ENCODE peak calls at places on chromosomes 7 and 10, in nine cellular contexts. T is skeletal muscle cell, D is caudate nucleus, N is EH, H is HEK293T, G is RKO, F is cardiac septum, A is renal cortical epithelial cell, Y is EL. L is an unnamed sample.

GRCh38 chr10:37856881-37857286 is 526 bp downstream of the ZNF248 start:
- DNase-seq in T (no peak), D (no peak), N (peak; percentile 27), H (peak; percentile 7), G (peak; percentile 64), F (no peak), A (no peak), Y (peak; percentile 23), L (peak; percentile 18)

GRCh38 chr10:103895458-103896186 is 22.4 kb downstream of the STN1 start:
- DNase-seq in T (no peak), D (no peak), N (peak; percentile 78), H (no peak), G (no peak), F (no peak), A (peak; percentile 86), Y (peak; percentile 68), L (no peak)

GRCh38 chr7:2614646-2615330 is 17.0 kb upstream of the TTYH3 start:
- DNase-seq in T (no peak), D (no peak), N (no peak), H (no peak), G (no peak), F (no peak), A (no peak), Y (no peak), L (no peak)

GRCh38 chr10:396535-397220 is 261.4 kb downstream of the ZMYND11 start:
- DNase-seq in T (no peak), D (no peak), N (no peak), H (no peak), G (no peak), F (no peak), A (no peak), Y (no peak), L (no peak)

GRCh38 chr7:34916267-34916666 is 121.0 kb downstream of the DPY19L1 start:
- DNase-seq in T (no peak), D (no peak), N (no peak), H (no peak), G (no peak), F (no peak), A (no peak), Y (no peak), L (no peak)

GRCh38 chr10:66519616-66520015 is 406.2 kb upstream of the LRRTM3 start:
- DNase-seq in T (no peak), D (no peak), N (no peak), H (no peak), G (no peak), F (no peak), A (no peak), Y (no peak), L (no peak)

GRCh38 chr7:130893441-130893894 is 159.5 kb upstream of the KLF14 start:
- DNase-seq in T (no peak), D (no peak), N (peak; percentile 75), H (no peak), G (peak; percentile 93), F (no peak), A (peak; percentile 90), Y (peak; percentile 63), L (no peak)

GRCh38 chr10:620971-621370 is 68.5 kb downstream of the DIP2C start:
- DNase-seq in T (no peak), D (no peak), N (no peak), H (no peak), G (no peak), F (no peak), A (no peak), Y (no peak), L (no peak)

GRCh38 chr7:5780801-5781496 is 514 bp downstream of the RNF216 start:
- DNase-seq in T (no peak), D (peak; percentile 65), N (peak; percentile 56), H (no peak), G (peak; percentile 25), F (peak; percentile 82), A (no peak), Y (peak; percentile 43), L (peak; percentile 35)

GRCh38 chr7:40638872-40639271 is 504.1 kb downstream of the SUGCT start:
- DNase-seq in T (no peak), D (no peak), N (no peak), H (no peak), G (no peak), F (no peak), A (no peak), Y (no peak), L (no peak)

GRCh38 chr10:132511692-132512442 is 25.7 kb upstream of the INPP5A start:
- DNase-seq in T (no peak), D (no peak), N (no peak), H (no peak), G (no peak), F (peak; percentile 46), A (no peak), Y (no peak), L (no peak)

GRCh38 chr7:136353287-136353686 is 376.1 kb upstream of the MTPN start:
- DNase-seq in T (no peak), D (no peak), N (no peak), H (no peak), G (no peak), F (no peak), A (no peak), Y (no peak), L (no peak)

GRCh38 chr10:89516149-89516832 is 19.1 kb downstream of the SLC16A12 start:
- DNase-seq in T (peak; percentile 96), D (no peak), N (peak; percentile 97), H (no peak), G (peak; percentile 53), F (no peak), A (peak; percentile 97), Y (peak; percentile 97), L (no peak)

GRCh38 chr7:102434039-102434481 is 685 bp downstream of the ORAI2 start:
- DNase-seq in T (no peak), D (no peak), N (no peak), H (no peak), G (no peak), F (no peak), A (peak; percentile 28), Y (no peak), L (no peak)

GRCh38 chr10:114068054-114068707 is 24.5 kb downstream of the ADRB1 start:
- DNase-seq in T (no peak), D (no peak), N (peak; percentile 24), H (no peak), G (no peak), F (no peak), A (peak; percentile 13), Y (peak; percentile 40), L (no peak)

GRCh38 chr10:50981385-50981784 is 92.9 kb upstream of the PRKG1 start:
- DNase-seq in T (no peak), D (no peak), N (no peak), H (no peak), G (no peak), F (no peak), A (no peak), Y (no peak), L (no peak)

GRCh38 chr10:17479822-17480221 is 25.4 kb upstream of the ST8SIA6 start:
- DNase-seq in T (no peak), D (no peak), N (no peak), H (no peak), G (no peak), F (no peak), A (no peak), Y (no peak), L (no peak)

GRCh38 chr7:30655096-30655970 is 26.9 kb downstream of the CRHR2 start:
- DNase-seq in T (no peak), D (no peak), N (no peak), H (no peak), G (no peak), F (peak; percentile 68), A (no peak), Y (no peak), L (no peak)

GRCh38 chr7:73828107-73828803 is 2.5 kb upstream of the CLDN4 start:
- DNase-seq in T (no peak), D (no peak), N (peak; percentile 73), H (peak; percentile 59), G (peak; percentile 64), F (no peak), A (peak; percentile 82), Y (peak; percentile 79), L (no peak)

GRCh38 chr7:101108961-101109360 is 17.9 kb upstream of the SERPINE1 start:
- DNase-seq in T (no peak), D (no peak), N (no peak), H (no peak), G (no peak), F (no peak), A (peak; percentile 75), Y (no peak), L (no peak)

GRCh38 chr7:77413861-77414424 is 2.2 kb downstream of the GSAP start:
- DNase-seq in T (no peak), D (no peak), N (peak; percentile 19), H (no peak), G (no peak), F (no peak), A (no peak), Y (peak; percentile 36), L (no peak)

GRCh38 chr7:85890244-85890811 is 703.5 kb upstream of the SEMA3D start:
- DNase-seq in T (no peak), D (no peak), N (peak; percentile 26), H (peak; percentile 25), G (peak; percentile 74), F (no peak), A (peak; percentile 41), Y (peak; percentile 13), L (no peak)

GRCh38 chr7:123460616-123461015 is 73.8 kb downstream of the IQUB start:
- DNase-seq in T (peak; percentile 39), D (no peak), N (peak; percentile 2), H (no peak), G (peak; percentile 13), F (no peak), A (peak; percentile 99), Y (peak; percentile 47), L (no peak)

GRCh38 chr10:86958109-86958830 is at the start of gene SNCG:
- DNase-seq in T (no peak), D (no peak), N (no peak), H (peak; percentile 36), G (no peak), F (no peak), A (no peak), Y (no peak), L (no peak)

GRCh38 chr7:147640821-147641220 is 949.7 kb upstream of the C7orf33 start:
- DNase-seq in T (no peak), D (no peak), N (no peak), H (no peak), G (no peak), F (no peak), A (no peak), Y (no peak), L (no peak)

GRCh38 chr10:17123062-17123661 is 6.4 kb downstream of the CUBN start:
- DNase-seq in T (peak; percentile 36), D (no peak), N (peak; percentile 89), H (no peak), G (peak; percentile 29), F (no peak), A (peak; percentile 81), Y (peak; percentile 75), L (no peak)

GRCh38 chr10:90787906-90788491 is 69.8 kb downstream of the HTR7 start:
- DNase-seq in T (no peak), D (no peak), N (peak; percentile 41), H (peak; percentile 50), G (peak; percentile 29), F (no peak), A (peak; percentile 38), Y (peak; percentile 25), L (no peak)

GRCh38 chr7:142248166-142249160 is 9.4 kb downstream of the PRSS58 start:
- DNase-seq in T (no peak), D (no peak), N (no peak), H (no peak), G (no peak), F (no peak), A (no peak), Y (no peak), L (no peak)

GRCh38 chr10:106540606-106541005 is 623.9 kb downstream of the SORCS1 start:
- DNase-seq in T (no peak), D (no peak), N (peak; percentile 79), H (no peak), G (peak; percentile 5), F (no peak), A (peak; percentile 1), Y (peak; percentile 73), L (no peak)

GRCh38 chr7:54932818-54933543 is 85.8 kb upstream of the EGFR start:
- DNase-seq in T (peak; percentile 38), D (peak; percentile 78), N (peak; percentile 79), H (peak; percentile 70), G (peak; percentile 76), F (no peak), A (peak; percentile 40), Y (peak; percentile 87), L (no peak)

GRCh38 chr7:131244259-131244852 is 83.3 kb upstream of the MKLN1 start:
- DNase-seq in T (peak; percentile 96), D (no peak), N (peak; percentile 97), H (no peak), G (peak; percentile 90), F (no peak), A (peak; percentile 96), Y (peak; percentile 95), L (no peak)

L was measured in activated T-helper 2 cell treated with anti-CD3 and anti-CD28 coated beads, Interferon-gamma antibody, Interleukin-2, Interleukin-4, amounts not matched to agents 10 μg/mL and 5 μg/mL and 100 μg/mL, durations not matched to agents 14 hours and 24 hours and 36 hours.